ENCODE peak calls at places on chromosome 3, in nine cellular contexts. One of them, this sample, is unnamed.
A peak's percentile ranks its signal among the peaks of the same experiment; 100 is the strongest.

GRCh38 chr3:30775070-30775469 is 119.4 kb downstream of the GADL1 start:
- DNase-seq in fibroblast of lung: no peak
- DNase-seq in mesenchymal stem cell: no peak
- DNase-seq in neuronal stem cell: no peak
- DNase-seq in right atrium auricular region: no peak
- DNase-seq in K562: no peak
- DNase-seq in psoas muscle: no peak
- DNase-seq in HCT116: no peak
- DNase-seq in transverse colon: no peak
- DNase-seq in this sample: no peak

GRCh38 chr3:132838477-132838876 is 116.3 kb upstream of the NPHP3 start:
- DNase-seq in right atrium auricular region: no peak
- DNase-seq in HCT116: no peak
- DNase-seq in transverse colon: no peak
- DNase-seq in psoas muscle: no peak
- DNase-seq in mesenchymal stem cell: no peak
- DNase-seq in fibroblast of lung: no peak
- DNase-seq in K562: no peak
- DNase-seq in neuronal stem cell: no peak
- DNase-seq in this sample: no peak

GRCh38 chr3:60755094-60755493 is 496.2 kb downstream of the FHIT start:
- DNase-seq in neuronal stem cell: no peak
- DNase-seq in K562: no peak
- DNase-seq in HCT116: no peak
- DNase-seq in right atrium auricular region: no peak
- DNase-seq in psoas muscle: no peak
- DNase-seq in fibroblast of lung: no peak
- DNase-seq in mesenchymal stem cell: no peak
- DNase-seq in transverse colon: no peak
- DNase-seq in this sample: peak; percentile 59

GRCh38 chr3:8529738-8530525 is 28.3 kb downstream of the LMCD1 start:
- DNase-seq in transverse colon: no peak
- DNase-seq in neuronal stem cell: no peak
- DNase-seq in mesenchymal stem cell: peak; percentile 41
- DNase-seq in right atrium auricular region: no peak
- DNase-seq in K562: no peak
- DNase-seq in psoas muscle: no peak
- DNase-seq in fibroblast of lung: peak; percentile 40
- DNase-seq in HCT116: no peak
- DNase-seq in this sample: peak; percentile 18

GRCh38 chr3:128634075-128634611 is 16.5 kb downstream of the RPN1 start:
- DNase-seq in HCT116: no peak
- DNase-seq in transverse colon: no peak
- DNase-seq in K562: no peak
- DNase-seq in neuronal stem cell: no peak
- DNase-seq in psoas muscle: no peak
- DNase-seq in fibroblast of lung: no peak
- DNase-seq in mesenchymal stem cell: no peak
- DNase-seq in right atrium auricular region: no peak
- DNase-seq in this sample: no peak

GRCh38 chr3:48504051-48504946 is at the start of gene SHISA5:
- DNase-seq in mesenchymal stem cell: peak; percentile 61
- DNase-seq in psoas muscle: peak; percentile 88
- DNase-seq in transverse colon: peak; percentile 78
- DNase-seq in neuronal stem cell: peak; percentile 46
- DNase-seq in HCT116: no peak
- DNase-seq in K562: peak; percentile 55
- DNase-seq in fibroblast of lung: peak; percentile 67
- DNase-seq in right atrium auricular region: peak; percentile 80
- DNase-seq in this sample: peak; percentile 44

GRCh38 chr3:4739289-4740236 is 239.7 kb upstream of the BHLHE40 start:
- DNase-seq in HCT116: no peak
- DNase-seq in fibroblast of lung: no peak
- DNase-seq in neuronal stem cell: no peak
- DNase-seq in psoas muscle: no peak
- DNase-seq in transverse colon: no peak
- DNase-seq in K562: peak; percentile 86
- DNase-seq in right atrium auricular region: no peak
- DNase-seq in mesenchymal stem cell: no peak
- DNase-seq in this sample: no peak

GRCh38 chr3:140821493-140821892 is 120.1 kb upstream of the SLC25A36 start:
- DNase-seq in K562: no peak
- DNase-seq in right atrium auricular region: no peak
- DNase-seq in neuronal stem cell: no peak
- DNase-seq in psoas muscle: no peak
- DNase-seq in fibroblast of lung: no peak
- DNase-seq in mesenchymal stem cell: no peak
- DNase-seq in HCT116: no peak
- DNase-seq in transverse colon: no peak
- DNase-seq in this sample: no peak

GRCh38 chr3:126934149-126934548 is 48.8 kb upstream of the PLXNA1 start:
- DNase-seq in fibroblast of lung: no peak
- DNase-seq in psoas muscle: no peak
- DNase-seq in K562: no peak
- DNase-seq in right atrium auricular region: no peak
- DNase-seq in HCT116: no peak
- DNase-seq in transverse colon: no peak
- DNase-seq in mesenchymal stem cell: peak; percentile 83
- DNase-seq in neuronal stem cell: peak; percentile 68
- DNase-seq in this sample: no peak

GRCh38 chr3:36418296-36418695 is 38.0 kb downstream of the STAC start:
- DNase-seq in fibroblast of lung: no peak
- DNase-seq in K562: no peak
- DNase-seq in psoas muscle: no peak
- DNase-seq in mesenchymal stem cell: no peak
- DNase-seq in transverse colon: no peak
- DNase-seq in HCT116: no peak
- DNase-seq in neuronal stem cell: no peak
- DNase-seq in right atrium auricular region: no peak
- DNase-seq in this sample: no peak

GRCh38 chr3:133168025-133168401 is 129.8 kb downstream of the TMEM108 start:
- DNase-seq in neuronal stem cell: no peak
- DNase-seq in transverse colon: no peak
- DNase-seq in fibroblast of lung: no peak
- DNase-seq in right atrium auricular region: no peak
- DNase-seq in HCT116: no peak
- DNase-seq in K562: no peak
- DNase-seq in mesenchymal stem cell: no peak
- DNase-seq in psoas muscle: no peak
- DNase-seq in this sample: no peak

GRCh38 chr3:116663161-116663885 is 46.3 kb upstream of the TUSC7 start:
- DNase-seq in HCT116: no peak
- DNase-seq in K562: no peak
- DNase-seq in psoas muscle: no peak
- DNase-seq in neuronal stem cell: no peak
- DNase-seq in right atrium auricular region: no peak
- DNase-seq in transverse colon: no peak
- DNase-seq in fibroblast of lung: no peak
- DNase-seq in mesenchymal stem cell: no peak
- DNase-seq in this sample: no peak

GRCh38 chr3:159001711-159002110 is 199.9 kb downstream of the MFSD1 start:
- DNase-seq in psoas muscle: no peak
- DNase-seq in mesenchymal stem cell: no peak
- DNase-seq in fibroblast of lung: no peak
- DNase-seq in K562: no peak
- DNase-seq in neuronal stem cell: no peak
- DNase-seq in right atrium auricular region: no peak
- DNase-seq in HCT116: no peak
- DNase-seq in transverse colon: no peak
- DNase-seq in this sample: no peak

GRCh38 chr3:46905191-46905560 is 27.7 kb downstream of the PTH1R start:
- DNase-seq in neuronal stem cell: no peak
- DNase-seq in transverse colon: no peak
- DNase-seq in right atrium auricular region: no peak
- DNase-seq in psoas muscle: peak; percentile 27
- DNase-seq in mesenchymal stem cell: no peak
- DNase-seq in fibroblast of lung: no peak
- DNase-seq in K562: no peak
- DNase-seq in HCT116: no peak
- DNase-seq in this sample: no peak

GRCh38 chr3:105598047-105598796 is 231.5 kb downstream of the ALCAM start:
- DNase-seq in right atrium auricular region: no peak
- DNase-seq in K562: no peak
- DNase-seq in neuronal stem cell: no peak
- DNase-seq in psoas muscle: no peak
- DNase-seq in HCT116: peak; percentile 37
- DNase-seq in transverse colon: no peak
- DNase-seq in fibroblast of lung: peak; percentile 88
- DNase-seq in mesenchymal stem cell: peak; percentile 75
- DNase-seq in this sample: no peak

GRCh38 chr3:100726706-100727105 is 17.4 kb downstream of the TFG start:
- DNase-seq in transverse colon: no peak
- DNase-seq in fibroblast of lung: no peak
- DNase-seq in neuronal stem cell: no peak
- DNase-seq in mesenchymal stem cell: no peak
- DNase-seq in right atrium auricular region: no peak
- DNase-seq in K562: no peak
- DNase-seq in HCT116: no peak
- DNase-seq in psoas muscle: no peak
- DNase-seq in this sample: no peak
- H3K36me3 ChIP-seq in transverse colon: no peaks in the 10 kb centered on the region
- H3K36me3 ChIP-seq in fibroblast of lung: peaks cover 4% of the 10 kb centered on the region
- H3K36me3 ChIP-seq in neuronal stem cell: peaks cover 9% of the 10 kb centered on the region
- H3K36me3 ChIP-seq in mesenchymal stem cell: peaks cover 92% of the 10 kb centered on the region
- H3K36me3 ChIP-seq in right atrium auricular region: peaks cover 21% of the 10 kb centered on the region
- H3K36me3 ChIP-seq in K562: peaks cover 80% of the 10 kb centered on the region
- H3K36me3 ChIP-seq in HCT116: peaks cover 16% of the 10 kb centered on the region
- H3K36me3 ChIP-seq in psoas muscle: no peaks in the 10 kb centered on the region
- H3K36me3 ChIP-seq in this sample: peaks cover 52% of the 10 kb centered on the region

DNA sequence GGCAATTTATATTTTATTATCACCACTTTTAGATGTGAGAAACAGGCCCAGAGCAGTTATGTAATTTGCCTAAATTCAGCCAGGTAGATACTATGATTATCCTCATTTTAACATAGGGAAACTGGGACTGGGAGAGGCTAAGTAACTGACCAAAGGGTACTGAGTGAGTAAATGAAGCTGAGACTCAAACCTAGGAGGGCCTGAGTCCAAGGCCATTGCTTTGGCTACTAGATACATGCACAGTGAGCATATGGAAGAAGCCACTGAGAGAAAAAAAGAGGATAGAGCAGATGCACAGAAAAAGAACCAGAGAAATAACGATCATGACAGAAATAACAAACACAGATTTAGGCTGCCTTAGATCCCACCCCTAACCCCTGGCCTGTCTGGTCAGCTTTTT is 33.6 kb downstream of the USF3 start:
- DNase-seq in fibroblast of lung: no peak
- DNase-seq in neuronal stem cell: no peak
- DNase-seq in psoas muscle: no peak
- DNase-seq in K562: no peak
- DNase-seq in right atrium auricular region: no peak
- DNase-seq in HCT116: no peak
- DNase-seq in transverse colon: no peak
- DNase-seq in mesenchymal stem cell: no peak
- DNase-seq in this sample: no peak
- H3K36me3 ChIP-seq in fibroblast of lung: peaks cover 1% of the 10 kb centered on the region
- H3K36me3 ChIP-seq in neuronal stem cell: peaks cover 15% of the 10 kb centered on the region
- H3K36me3 ChIP-seq in psoas muscle: peaks cover 16% of the 10 kb centered on the region
- H3K36me3 ChIP-seq in K562: no peaks in the 10 kb centered on the region
- H3K36me3 ChIP-seq in right atrium auricular region: peaks cover 30% of the 10 kb centered on the region
- H3K36me3 ChIP-seq in HCT116: peaks cover 7% of the 10 kb centered on the region
- H3K36me3 ChIP-seq in transverse colon: no peaks in the 10 kb centered on the region
- H3K36me3 ChIP-seq in mesenchymal stem cell: peaks cover 67% of the 10 kb centered on the region
- H3K36me3 ChIP-seq in this sample: peaks cover 4% of the 10 kb centered on the region

DNA sequence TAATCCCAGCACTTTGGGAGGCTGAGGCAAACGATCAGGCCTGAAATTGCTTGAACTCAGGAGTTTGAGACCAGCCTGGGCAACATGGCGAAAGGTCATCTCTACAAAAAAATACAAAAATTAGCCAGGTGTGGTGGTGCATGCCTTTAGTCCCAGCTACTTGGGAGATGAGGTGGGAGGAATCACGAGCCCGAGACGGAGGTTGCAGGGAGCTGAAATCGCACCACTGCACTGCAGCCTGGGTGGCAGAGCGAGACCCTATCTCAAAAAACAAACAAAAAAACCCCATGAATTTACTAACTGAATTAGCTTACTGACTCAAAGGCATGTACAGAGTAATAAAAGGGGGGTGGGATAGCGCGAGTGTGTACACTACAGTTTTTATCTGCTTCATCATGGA is 19.4 kb downstream of the ARF4 start:
- DNase-seq in transverse colon: no peak
- DNase-seq in fibroblast of lung: no peak
- DNase-seq in right atrium auricular region: no peak
- DNase-seq in neuronal stem cell: no peak
- DNase-seq in K562: no peak
- DNase-seq in HCT116: no peak
- DNase-seq in mesenchymal stem cell: no peak
- DNase-seq in psoas muscle: no peak
- DNase-seq in this sample: no peak
- H3K36me3 ChIP-seq in transverse colon: no peaks in the 10 kb centered on the region
- H3K36me3 ChIP-seq in fibroblast of lung: peaks cover 13% of the 10 kb centered on the region
- H3K36me3 ChIP-seq in right atrium auricular region: peaks cover 48% of the 10 kb centered on the region
- H3K36me3 ChIP-seq in neuronal stem cell: peaks cover 15% of the 10 kb centered on the region
- H3K36me3 ChIP-seq in K562: peaks cover 84% of the 10 kb centered on the region
- H3K36me3 ChIP-seq in HCT116: peaks cover 28% of the 10 kb centered on the region
- H3K36me3 ChIP-seq in mesenchymal stem cell: peaks cover 97% of the 10 kb centered on the region
- H3K36me3 ChIP-seq in psoas muscle: peaks cover 3% of the 10 kb centered on the region
- H3K36me3 ChIP-seq in this sample: no peaks in the 10 kb centered on the region

GRCh38 chr3:49896345-49896744 is 7.3 kb downstream of the MST1R start:
- DNase-seq in psoas muscle: no peak
- DNase-seq in K562: no peak
- DNase-seq in neuronal stem cell: no peak
- DNase-seq in HCT116: no peak
- DNase-seq in right atrium auricular region: no peak
- DNase-seq in mesenchymal stem cell: no peak
- DNase-seq in fibroblast of lung: no peak
- DNase-seq in transverse colon: no peak
- DNase-seq in this sample: no peak
- H3K36me3 ChIP-seq in psoas muscle: no peaks in the 10 kb centered on the region
- H3K36me3 ChIP-seq in K562: peaks cover 4% of the 10 kb centered on the region
- H3K36me3 ChIP-seq in neuronal stem cell: no peaks in the 10 kb centered on the region
- H3K36me3 ChIP-seq in HCT116: peaks cover 49% of the 10 kb centered on the region
- H3K36me3 ChIP-seq in right atrium auricular region: no peaks in the 10 kb centered on the region
- H3K36me3 ChIP-seq in mesenchymal stem cell: no peaks in the 10 kb centered on the region
- H3K36me3 ChIP-seq in fibroblast of lung: no peaks in the 10 kb centered on the region
- H3K36me3 ChIP-seq in transverse colon: no peaks in the 10 kb centered on the region
- H3K36me3 ChIP-seq in this sample: no peaks in the 10 kb centered on the region

This sample was measured in BE2C.